ENCODE peak calls at places on chromosomes 7 and 10, in five cellular contexts. One of them, this sample, is unnamed.

GRCh38 chr7:148882668-148883232 is 1.3 kb downstream of the EZH2 start:
- DNase-seq in fibroblast of the aortic adventitia: peak
- DNase-seq in lower lobe of right lung: no peak
- DNase-seq in glutamatergic neuron: no peak
- DNase-seq in CD4-positive, alpha-beta T cell: no peak
- DNase-seq in this sample: no peak

GRCh38 chr10:115432188-115432819 is 339.1 kb downstream of the ATRNL1 start:
- DNase-seq in fibroblast of the aortic adventitia: no peak
- DNase-seq in lower lobe of right lung: no peak
- DNase-seq in glutamatergic neuron: no peak
- DNase-seq in CD4-positive, alpha-beta T cell: no peak
- DNase-seq in this sample: no peak

GRCh38 chr7:29606287-29606721 is 42.7 kb downstream of the PRR15 start:
- DNase-seq in fibroblast of the aortic adventitia: peak
- DNase-seq in lower lobe of right lung: no peak
- DNase-seq in glutamatergic neuron: no peak
- DNase-seq in CD4-positive, alpha-beta T cell: no peak
- DNase-seq in this sample: no peak

GRCh38 chr7:332646-333398 is 42.9 kb downstream of the FOXL3 start:
- DNase-seq in fibroblast of the aortic adventitia: peak
- DNase-seq in lower lobe of right lung: peak
- DNase-seq in glutamatergic neuron: peak
- DNase-seq in CD4-positive, alpha-beta T cell: peak
- DNase-seq in this sample: peak

GRCh38 chr7:132240262-132240661 is 336.0 kb downstream of the PLXNA4 start:
- DNase-seq in fibroblast of the aortic adventitia: no peak
- DNase-seq in lower lobe of right lung: no peak
- DNase-seq in glutamatergic neuron: no peak
- DNase-seq in CD4-positive, alpha-beta T cell: no peak
- DNase-seq in this sample: no peak

GRCh38 chr7:105776986-105777910 is 99.2 kb downstream of the ATXN7L1 start:
- DNase-seq in fibroblast of the aortic adventitia: peak
- DNase-seq in lower lobe of right lung: no peak
- DNase-seq in glutamatergic neuron: no peak
- DNase-seq in CD4-positive, alpha-beta T cell: no peak
- DNase-seq in this sample: no peak

GRCh38 chr10:15262036-15262713 is 93.7 kb upstream of the NMT2 start:
- DNase-seq in fibroblast of the aortic adventitia: peak
- DNase-seq in lower lobe of right lung: no peak
- DNase-seq in glutamatergic neuron: no peak
- DNase-seq in CD4-positive, alpha-beta T cell: no peak
- DNase-seq in this sample: no peak

GRCh38 chr10:103479135-103479534 is at the start of gene CALHM3:
- DNase-seq in fibroblast of the aortic adventitia: no peak
- DNase-seq in lower lobe of right lung: no peak
- DNase-seq in glutamatergic neuron: no peak
- DNase-seq in CD4-positive, alpha-beta T cell: no peak
- DNase-seq in this sample: no peak

GRCh38 chr7:19920200-19920599 is 146.8 kb upstream of the TMEM196 start:
- DNase-seq in fibroblast of the aortic adventitia: peak
- DNase-seq in lower lobe of right lung: no peak
- DNase-seq in glutamatergic neuron: no peak
- DNase-seq in CD4-positive, alpha-beta T cell: no peak
- DNase-seq in this sample: no peak

GRCh38 chr10:122229678-122230077 is 41.4 kb upstream of the BTBD16 start:
- DNase-seq in fibroblast of the aortic adventitia: no peak
- DNase-seq in lower lobe of right lung: no peak
- DNase-seq in glutamatergic neuron: no peak
- DNase-seq in CD4-positive, alpha-beta T cell: no peak
- DNase-seq in this sample: no peak

GRCh38 chr7:44194069-44194468 is 4.8 kb upstream of the GCK start:
- DNase-seq in fibroblast of the aortic adventitia: peak
- DNase-seq in lower lobe of right lung: no peak
- DNase-seq in glutamatergic neuron: no peak
- DNase-seq in CD4-positive, alpha-beta T cell: no peak
- DNase-seq in this sample: no peak

GRCh38 chr10:77223532-77224460 is 413.8 kb downstream of the KCNMA1 start:
- DNase-seq in fibroblast of the aortic adventitia: no peak
- DNase-seq in lower lobe of right lung: no peak
- DNase-seq in glutamatergic neuron: no peak
- DNase-seq in CD4-positive, alpha-beta T cell: no peak
- DNase-seq in this sample: no peak

GRCh38 chr10:91036807-91037405 is 116.0 kb upstream of the ANKRD1 start:
- DNase-seq in fibroblast of the aortic adventitia: peak
- DNase-seq in lower lobe of right lung: no peak
- DNase-seq in glutamatergic neuron: no peak
- DNase-seq in CD4-positive, alpha-beta T cell: no peak
- DNase-seq in this sample: no peak

GRCh38 chr7:157668221-157668883 is 331.5 kb downstream of the DNAJB6 start:
- DNase-seq in fibroblast of the aortic adventitia: no peak
- DNase-seq in lower lobe of right lung: no peak
- DNase-seq in glutamatergic neuron: no peak
- DNase-seq in CD4-positive, alpha-beta T cell: no peak
- DNase-seq in this sample: no peak

GRCh38 chr10:46079831-46080585 is 33.9 kb upstream of the MSMB start:
- DNase-seq in fibroblast of the aortic adventitia: peak
- DNase-seq in lower lobe of right lung: no peak
- DNase-seq in glutamatergic neuron: no peak
- DNase-seq in CD4-positive, alpha-beta T cell: no peak
- DNase-seq in this sample: no peak

GRCh38 chr10:124724279-124725027 is 19.7 kb downstream of the FAM53B start:
- DNase-seq in fibroblast of the aortic adventitia: no peak
- DNase-seq in lower lobe of right lung: no peak
- DNase-seq in glutamatergic neuron: no peak
- DNase-seq in CD4-positive, alpha-beta T cell: no peak
- DNase-seq in this sample: no peak

GRCh38 chr7:68246189-68246633 is 1249.6 kb downstream of the TYW1 start:
- DNase-seq in fibroblast of the aortic adventitia: no peak
- DNase-seq in lower lobe of right lung: no peak
- DNase-seq in glutamatergic neuron: no peak
- DNase-seq in CD4-positive, alpha-beta T cell: no peak
- DNase-seq in this sample: no peak

GRCh38 chr10:8211631-8212030 is 157.1 kb downstream of the GATA3 start:
- DNase-seq in fibroblast of the aortic adventitia: no peak
- DNase-seq in lower lobe of right lung: no peak
- DNase-seq in glutamatergic neuron: no peak
- DNase-seq in CD4-positive, alpha-beta T cell: no peak
- DNase-seq in this sample: no peak

GRCh38 chr7:104362756-104363155 is 34.4 kb downstream of the LHFPL3 start:
- DNase-seq in fibroblast of the aortic adventitia: no peak
- DNase-seq in lower lobe of right lung: no peak
- DNase-seq in glutamatergic neuron: no peak
- DNase-seq in CD4-positive, alpha-beta T cell: no peak
- DNase-seq in this sample: no peak

GRCh38 chr7:115952832-115953231 is 77.7 kb downstream of the TFEC start:
- DNase-seq in fibroblast of the aortic adventitia: no peak
- DNase-seq in lower lobe of right lung: no peak
- DNase-seq in glutamatergic neuron: peak
- DNase-seq in CD4-positive, alpha-beta T cell: no peak
- DNase-seq in this sample: peak

GRCh38 chr7:99380823-99381663 is 6.5 kb downstream of the ARPC1B start:
- DNase-seq in fibroblast of the aortic adventitia: no peak
- DNase-seq in lower lobe of right lung: no peak
- DNase-seq in glutamatergic neuron: no peak
- DNase-seq in CD4-positive, alpha-beta T cell: peak
- DNase-seq in this sample: no peak

GRCh38 chr7:768881-769504 is 41.9 kb upstream of the PRKAR1B start:
- DNase-seq in fibroblast of the aortic adventitia: peak
- DNase-seq in lower lobe of right lung: no peak
- DNase-seq in glutamatergic neuron: peak
- DNase-seq in CD4-positive, alpha-beta T cell: no peak
- DNase-seq in this sample: no peak

GRCh38 chr7:15889501-15889900 is 203.0 kb upstream of the MEOX2 start:
- DNase-seq in fibroblast of the aortic adventitia: peak
- DNase-seq in lower lobe of right lung: no peak
- DNase-seq in glutamatergic neuron: peak
- DNase-seq in CD4-positive, alpha-beta T cell: no peak
- DNase-seq in this sample: no peak

GRCh38 chr10:106557053-106557452 is 607.5 kb downstream of the SORCS1 start:
- DNase-seq in fibroblast of the aortic adventitia: no peak
- DNase-seq in lower lobe of right lung: no peak
- DNase-seq in glutamatergic neuron: no peak
- DNase-seq in CD4-positive, alpha-beta T cell: no peak
- DNase-seq in this sample: no peak

GRCh38 chr10:34479520-34480179 is 335.4 kb downstream of the PARD3 start:
- DNase-seq in fibroblast of the aortic adventitia: no peak
- DNase-seq in lower lobe of right lung: no peak
- DNase-seq in glutamatergic neuron: peak
- DNase-seq in CD4-positive, alpha-beta T cell: no peak
- DNase-seq in this sample: no peak

GRCh38 chr10:66833861-66834260 is 92.0 kb upstream of the LRRTM3 start:
- DNase-seq in fibroblast of the aortic adventitia: peak
- DNase-seq in lower lobe of right lung: no peak
- DNase-seq in glutamatergic neuron: no peak
- DNase-seq in CD4-positive, alpha-beta T cell: no peak
- DNase-seq in this sample: no peak

GRCh38 chr10:28800144-28800543 is 122.8 kb downstream of the BAMBI start:
- DNase-seq in fibroblast of the aortic adventitia: peak
- DNase-seq in lower lobe of right lung: no peak
- DNase-seq in glutamatergic neuron: no peak
- DNase-seq in CD4-positive, alpha-beta T cell: no peak
- DNase-seq in this sample: no peak

GRCh38 chr7:2255145-2256139 is 13.4 kb downstream of the NUDT1 start:
- DNase-seq in fibroblast of the aortic adventitia: no peak
- DNase-seq in lower lobe of right lung: no peak
- DNase-seq in glutamatergic neuron: no peak
- DNase-seq in CD4-positive, alpha-beta T cell: no peak
- DNase-seq in this sample: no peak

GRCh38 chr10:102785818-102786217 is 42.1 kb downstream of the WBP1L start:
- DNase-seq in fibroblast of the aortic adventitia: no peak
- DNase-seq in lower lobe of right lung: no peak
- DNase-seq in glutamatergic neuron: no peak
- DNase-seq in CD4-positive, alpha-beta T cell: no peak
- DNase-seq in this sample: no peak

GRCh38 chr7:127844165-127844564 is 187.1 kb downstream of the LRRC4 start:
- DNase-seq in fibroblast of the aortic adventitia: no peak
- DNase-seq in lower lobe of right lung: no peak
- DNase-seq in glutamatergic neuron: no peak
- DNase-seq in CD4-positive, alpha-beta T cell: no peak
- DNase-seq in this sample: no peak

GRCh38 chr7:101935521-101936141 is 118.2 kb downstream of the CUX1 start:
- DNase-seq in fibroblast of the aortic adventitia: no peak
- DNase-seq in lower lobe of right lung: no peak
- DNase-seq in glutamatergic neuron: no peak
- DNase-seq in CD4-positive, alpha-beta T cell: no peak
- DNase-seq in this sample: peak

GRCh38 chr10:44017483-44018145 is 367.3 kb downstream of the CXCL12 start:
- DNase-seq in fibroblast of the aortic adventitia: no peak
- DNase-seq in lower lobe of right lung: no peak
- DNase-seq in glutamatergic neuron: no peak
- DNase-seq in CD4-positive, alpha-beta T cell: no peak
- DNase-seq in this sample: no peak

GRCh38 chr7:31852438-31852837 is 165.4 kb downstream of the PPP1R17 start:
- DNase-seq in fibroblast of the aortic adventitia: no peak
- DNase-seq in lower lobe of right lung: no peak
- DNase-seq in glutamatergic neuron: no peak
- DNase-seq in CD4-positive, alpha-beta T cell: no peak
- DNase-seq in this sample: no peak

GRCh38 chr7:31850066-31850465 is 163.1 kb downstream of the PPP1R17 start:
- DNase-seq in fibroblast of the aortic adventitia: no peak
- DNase-seq in lower lobe of right lung: no peak
- DNase-seq in glutamatergic neuron: no peak
- DNase-seq in CD4-positive, alpha-beta T cell: no peak
- DNase-seq in this sample: no peak

GRCh38 chr7:31853380-31853779 is 166.4 kb downstream of the PPP1R17 start:
- DNase-seq in fibroblast of the aortic adventitia: no peak
- DNase-seq in lower lobe of right lung: no peak
- DNase-seq in glutamatergic neuron: no peak
- DNase-seq in CD4-positive, alpha-beta T cell: no peak
- DNase-seq in this sample: no peak

GRCh38 chr7:31855530-31855929 is 168.5 kb downstream of the PPP1R17 start:
- DNase-seq in fibroblast of the aortic adventitia: no peak
- DNase-seq in lower lobe of right lung: no peak
- DNase-seq in glutamatergic neuron: no peak
- DNase-seq in CD4-positive, alpha-beta T cell: no peak
- DNase-seq in this sample: no peak

DNA sequence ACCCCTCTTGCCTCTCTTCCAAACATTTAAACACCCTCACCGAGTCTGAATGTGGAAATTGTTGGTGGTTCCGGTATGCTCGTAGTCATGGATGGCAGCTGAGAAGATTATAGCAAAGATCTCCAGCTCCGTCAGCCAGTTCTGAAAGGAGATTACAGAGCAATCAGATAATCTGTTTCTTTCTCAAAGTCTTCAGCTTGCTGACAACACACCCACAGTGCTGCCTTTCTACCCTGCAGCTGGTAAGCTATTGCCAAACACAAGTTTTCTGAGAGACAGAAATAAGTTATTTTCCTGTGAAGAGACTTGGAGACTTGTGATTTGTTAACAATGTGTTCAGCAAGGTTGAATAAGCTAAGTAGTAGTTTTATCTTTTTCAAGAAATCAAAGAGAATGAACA is 163.6 kb downstream of the PPP1R17 start:
- DNase-seq in fibroblast of the aortic adventitia: no peak
- DNase-seq in lower lobe of right lung: no peak
- DNase-seq in glutamatergic neuron: no peak
- DNase-seq in CD4-positive, alpha-beta T cell: no peak
- DNase-seq in this sample: no peak
- TF ChIP-seq CTCF in fibroblast of the aortic adventitia: no peak
- TF ChIP-seq CTCF in lower lobe of right lung: no peak
- TF ChIP-seq CTCF in glutamatergic neuron: no peak
- TF ChIP-seq CTCF in CD4-positive, alpha-beta T cell: no peak
- TF ChIP-seq CTCF in this sample: no peak

DNA sequence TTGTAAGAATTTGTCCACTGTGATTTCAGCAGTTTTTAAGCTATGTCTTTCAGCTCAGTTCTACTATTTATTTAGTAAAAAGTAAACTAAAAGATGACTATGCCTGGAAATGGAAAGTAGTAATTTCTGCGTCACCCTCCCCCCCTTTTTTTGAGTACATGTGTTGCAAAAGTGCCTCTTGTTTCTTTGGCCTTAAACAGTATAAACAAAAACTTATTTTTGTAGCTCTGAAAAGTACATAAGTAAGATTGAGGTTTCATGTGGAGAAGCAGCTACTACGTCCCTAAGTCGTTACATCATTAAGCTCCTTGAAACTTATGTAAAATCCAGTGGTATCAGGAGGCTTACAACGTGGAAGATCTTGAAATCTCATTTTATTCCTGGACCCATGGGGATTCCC is 46.3 kb upstream of the HBP1 start:
- DNase-seq in fibroblast of the aortic adventitia: no peak
- DNase-seq in lower lobe of right lung: no peak
- DNase-seq in glutamatergic neuron: no peak
- DNase-seq in CD4-positive, alpha-beta T cell: no peak
- DNase-seq in this sample: no peak
- TF ChIP-seq CTCF in fibroblast of the aortic adventitia: no peak
- TF ChIP-seq CTCF in lower lobe of right lung: no peak
- TF ChIP-seq CTCF in glutamatergic neuron: no peak
- TF ChIP-seq CTCF in CD4-positive, alpha-beta T cell: no peak
- TF ChIP-seq CTCF in this sample: no peak

GRCh38 chr7:95250591-95250990 is 73.7 kb downstream of the PON1 start:
- DNase-seq in fibroblast of the aortic adventitia: no peak
- DNase-seq in lower lobe of right lung: no peak
- DNase-seq in glutamatergic neuron: peak
- DNase-seq in CD4-positive, alpha-beta T cell: no peak
- DNase-seq in this sample: no peak
- TF ChIP-seq CTCF in fibroblast of the aortic adventitia: no peak
- TF ChIP-seq CTCF in lower lobe of right lung: no peak
- TF ChIP-seq CTCF in glutamatergic neuron: no peak
- TF ChIP-seq CTCF in CD4-positive, alpha-beta T cell: no peak
- TF ChIP-seq CTCF in this sample: no peak

GRCh38 chr10:89245802-89246201 is 5.8 kb downstream of the LIPA start:
- DNase-seq in fibroblast of the aortic adventitia: no peak
- DNase-seq in lower lobe of right lung: no peak
- DNase-seq in glutamatergic neuron: no peak
- DNase-seq in CD4-positive, alpha-beta T cell: no peak
- DNase-seq in this sample: no peak
- TF ChIP-seq CTCF in fibroblast of the aortic adventitia: no peak
- TF ChIP-seq CTCF in lower lobe of right lung: no peak
- TF ChIP-seq CTCF in glutamatergic neuron: no peak
- TF ChIP-seq CTCF in CD4-positive, alpha-beta T cell: no peak
- TF ChIP-seq CTCF in this sample: peak

This sample was measured in chondrocyte.